ENCODE peak calls at places on chromosomes 11 and 22, in eight cellular contexts. X, I, M, K, E, Z, B and S are unnamed samples.

GRCh38 chr11:57311109-57311936 is 13.4 kb downstream of the TNKS1BP1 start:
- DNase-seq in X (peak; percentile 92), I (peak; percentile 98), M (peak; percentile 58), K (peak; percentile 94), E (peak; percentile 97), Z (peak; percentile 75), B (peak; percentile 97), S (peak; percentile 96)

GRCh38 chr11:128323381-128323780 is 264.0 kb downstream of the ETS1 start:
- DNase-seq in X (no peak), I (no peak), M (no peak), K (no peak), E (no peak), Z (no peak), B (no peak), S (no peak)

GRCh38 chr11:94127632-94128031 is 1.0 kb upstream of the PANX1 start:
- DNase-seq in X (no peak), I (no peak), M (no peak), K (no peak), E (no peak), Z (no peak), B (no peak), S (no peak)

GRCh38 chr11:125165111-125165663 is 636 bp downstream of the PKNOX2 start:
- DNase-seq in X (peak; percentile 26), I (peak; percentile 41), M (peak; percentile 16), K (peak; percentile 70), E (no peak), Z (peak; percentile 29), B (no peak), S (no peak)

GRCh38 chr22:40426671-40427070 is 56.3 kb downstream of the SGSM3 start:
- DNase-seq in X (no peak), I (no peak), M (no peak), K (no peak), E (peak; percentile 75), Z (no peak), B (peak; percentile 92), S (no peak)

GRCh38 chr11:97938789-97939188 is 1082.0 kb upstream of the CNTN5 start:
- DNase-seq in X (no peak), I (no peak), M (no peak), K (no peak), E (no peak), Z (no peak), B (no peak), S (no peak)

GRCh38 chr11:114098927-114099326 is 39.4 kb downstream of the ZBTB16 start:
- DNase-seq in X (no peak), I (no peak), M (no peak), K (no peak), E (no peak), Z (no peak), B (no peak), S (no peak)

GRCh38 chr11:45079943-45080719 is 66.3 kb upstream of the PRDM11 start:
- DNase-seq in X (no peak), I (peak; percentile 3), M (peak; percentile 34), K (no peak), E (no peak), Z (no peak), B (no peak), S (no peak)

GRCh38 chr11:3338569-3339565 is 40.1 kb downstream of the ZNF195 start:
- DNase-seq in X (no peak), I (no peak), M (no peak), K (no peak), E (no peak), Z (no peak), B (no peak), S (no peak)

GRCh38 chr22:17536269-17536668 is 27.0 kb upstream of the SLC25A18 start:
- DNase-seq in X (no peak), I (no peak), M (no peak), K (no peak), E (no peak), Z (no peak), B (no peak), S (no peak)